ENCODE peak calls at places on chromosomes 16 and 17, in six cellular contexts. D is amygdala; P is naive B cell; G is M059J; B is effector memory CD4-positive, alpha-beta T cell; I is CD14-positive monocyte. S is an unnamed sample.

GRCh38 chr16:21598676-21599157 is 660 bp upstream of the METTL9 start:
- DNase-seq in I (no peak), B (no peak), G (no peak), P (no peak), D (no peak), S (peak)

GRCh38 chr17:14464741-14465140 is 163.9 kb downstream of the HS3ST3B1 start:
- DNase-seq in P (no peak), G (peak), I (no peak), B (no peak), D (no peak), S (no peak)

GRCh38 chr17:77736721-77737120 is 221.8 kb upstream of the TNRC6C start:
- DNase-seq in B (no peak), D (no peak), I (no peak), G (no peak), P (no peak), S (no peak)

GRCh38 chr16:48444574-48444973 is 59.4 kb upstream of the SIAH1 start:
- DNase-seq in B (no peak), I (no peak), G (peak), D (no peak), P (no peak), S (no peak)

GRCh38 chr16:69039333-69039941 is 66.0 kb upstream of the HAS3 start:
- DNase-seq in B (no peak), G (peak), P (no peak), I (no peak), D (no peak), S (no peak)

GRCh38 chr17:70239391-70239826 is 70.1 kb downstream of the KCNJ2 start:
- DNase-seq in G (no peak), B (no peak), P (no peak), D (no peak), I (no peak), S (no peak)

GRCh38 chr16:26491962-26492361 is 574.8 kb upstream of the C16orf82 start:
- DNase-seq in D (no peak), P (no peak), G (no peak), B (no peak), I (no peak), S (no peak)

GRCh38 chr17:19250421-19251141 is 13.4 kb downstream of the EPN2 start:
- DNase-seq in P (no peak), I (no peak), G (no peak), D (peak), B (no peak), S (peak)

S was measured in posterior cingulate gyrus.